ENCODE peak calls at places on chromosomes 4 and X, in six cellular contexts. X is mammary epithelial cell, O is mucosa of descending colon, D is psoas muscle, Z is GM23248, M is body of pancreas. A is an unnamed sample.

GRCh38 chrX:126030021-126030420 is 136.1 kb downstream of the DCAF12L2 start:
- DNase-seq in X (no peak), O (no peak), D (no peak), Z (no peak), M (no peak), A (no peak)

GRCh38 chrX:155094468-155095061 is 23.3 kb downstream of the BRCC3 start:
- DNase-seq in X (peak; percentile 24), O (peak; percentile 12), D (no peak), Z (peak; percentile 49), M (peak; percentile 25), A (no peak)

GRCh38 chr4:1192091-1192492 is 19.7 kb upstream of the SPON2 start:
- DNase-seq in X (peak; percentile 86), O (peak; percentile 84), D (peak; percentile 91), Z (peak; percentile 97), M (peak; percentile 95), A (peak; percentile 89)

GRCh38 chr4:181677203-181677602 is 566.0 kb upstream of the TENM3 start:
- DNase-seq in X (no peak), O (no peak), D (no peak), Z (no peak), M (no peak), A (no peak)

GRCh38 chr4:6761540-6762243 is 20.8 kb upstream of the KIAA0232 start:
- DNase-seq in X (no peak), O (no peak), D (no peak), Z (peak; percentile 45), M (peak; percentile 55), A (no peak)

GRCh38 chr4:9962611-9963314 is 58.5 kb downstream of the SLC2A9 start:
- DNase-seq in X (peak; percentile 19), O (no peak), D (no peak), Z (no peak), M (no peak), A (no peak)

GRCh38 chrX:110847334-110847733 is 51.7 kb upstream of the CHRDL1 start:
- DNase-seq in X (peak; percentile 44), O (peak; percentile 41), D (no peak), Z (peak; percentile 55), M (peak; percentile 25), A (no peak)

GRCh38 chrX:18652636-18653035 is 19.3 kb downstream of the RS1 start:
- DNase-seq in X (no peak), O (no peak), D (no peak), Z (no peak), M (no peak), A (no peak)

GRCh38 chrX:118862086-118862485 is 38.5 kb downstream of the ZCCHC12 start:
- DNase-seq in X (no peak), O (no peak), D (no peak), Z (no peak), M (no peak), A (no peak)

GRCh38 chr4:158193171-158193749 is 17.0 kb upstream of the TMEM144 start:
- DNase-seq in X (no peak), O (peak; percentile 17), D (no peak), Z (peak; percentile 39), M (no peak), A (no peak)

GRCh38 chr4:1201851-1202525 is 29.6 kb upstream of the SPON2 start:
- DNase-seq in X (no peak), O (peak; percentile 67), D (peak; percentile 80), Z (peak; percentile 35), M (peak; percentile 77), A (no peak)

GRCh38 chr4:5708829-5709680 is 696 bp upstream of the EVC2 start:
- DNase-seq in X (no peak), O (peak; percentile 4), D (no peak), Z (no peak), M (no peak), A (no peak)

GRCh38 chrX:19514791-19515614 is at the start of gene MAP3K15:
- DNase-seq in X (no peak), O (peak; percentile 15), D (peak; percentile 52), Z (peak; percentile 35), M (peak; percentile 38), A (no peak)

GRCh38 chr4:171812377-171813194 is 618 bp upstream of the GALNTL6 start:
- DNase-seq in X (peak; percentile 0), O (no peak), D (no peak), Z (no peak), M (no peak), A (no peak)

GRCh38 chr4:76677571-76678326 is 220.2 kb downstream of the SOWAHB start:
- DNase-seq in X (no peak), O (no peak), D (no peak), Z (no peak), M (no peak), A (no peak)

GRCh38 chrX:57871463-57871862 is 38.8 kb downstream of the ZXDA start:
- DNase-seq in X (no peak), O (no peak), D (no peak), Z (no peak), M (no peak), A (no peak)

GRCh38 chr4:112348488-112349158 is 51.5 kb downstream of the ALPK1 start:
- DNase-seq in X (peak; percentile 76), O (peak; percentile 27), D (peak; percentile 90), Z (peak; percentile 87), M (no peak), A (peak; percentile 12)

GRCh38 chr4:114924311-114924710 is 189.1 kb downstream of the NDST4 start:
- DNase-seq in X (no peak), O (no peak), D (no peak), Z (no peak), M (no peak), A (no peak)

GRCh38 chr4:37666625-37667071 is 19.5 kb downstream of the RELL1 start:
- DNase-seq in X (peak; percentile 92), O (peak; percentile 50), D (peak; percentile 67), Z (peak; percentile 95), M (peak; percentile 43), A (peak; percentile 96)

GRCh38 chr4:187883049-187883448 is 112.5 kb upstream of the ZFP42 start:
- DNase-seq in X (no peak), O (no peak), D (no peak), Z (no peak), M (no peak), A (no peak)

GRCh38 chrX:110851780-110852179 is 56.2 kb upstream of the CHRDL1 start:
- DNase-seq in X (peak; percentile 54), O (peak; percentile 4), D (peak; percentile 37), Z (peak; percentile 66), M (peak; percentile 43), A (no peak)

GRCh38 chr4:86453044-86453501 is 93.2 kb upstream of the MAPK10 start:
- DNase-seq in X (no peak), O (peak; percentile 24), D (no peak), Z (no peak), M (peak; percentile 45), A (no peak)

GRCh38 chrX:148940411-148940996 is 440.1 kb downstream of the AFF2 start:
- DNase-seq in X (no peak), O (no peak), D (no peak), Z (no peak), M (no peak), A (no peak)

GRCh38 chr4:124278477-124278876 is 434.1 kb downstream of the ANKRD50 start:
- DNase-seq in X (peak; percentile 67), O (no peak), D (no peak), Z (peak; percentile 20), M (no peak), A (no peak)

GRCh38 chrX:97310373-97310772 is 426.7 kb downstream of the RPA4 start:
- DNase-seq in X (peak; percentile 18), O (no peak), D (no peak), Z (no peak), M (no peak), A (peak; percentile 21)

GRCh38 chr4:10524196-10524833 is 67.1 kb upstream of the ZNF518B start:
- DNase-seq in X (peak; percentile 58), O (no peak), D (no peak), Z (no peak), M (no peak), A (no peak)

GRCh38 chr4:87659247-87659931 is 9.3 kb downstream of the DMP1 start:
- DNase-seq in X (peak; percentile 61), O (no peak), D (no peak), Z (peak; percentile 12), M (no peak), A (peak; percentile 38)

GRCh38 chr4:39910064-39910463 is 67.6 kb downstream of the PDS5A start:
- DNase-seq in X (no peak), O (no peak), D (no peak), Z (no peak), M (no peak), A (no peak)

GRCh38 chr4:39908284-39908683 is 69.4 kb downstream of the PDS5A start:
- DNase-seq in X (no peak), O (no peak), D (no peak), Z (peak; percentile 7), M (no peak), A (no peak)

GRCh38 chr4:39913466-39913865 is 64.2 kb downstream of the PDS5A start:
- DNase-seq in X (no peak), O (no peak), D (no peak), Z (no peak), M (no peak), A (no peak)
- H3K36me3 ChIP-seq in X (peaks cover 28% of the 10 kb centered on the region), O (no peaks in the 10 kb centered on the region), D (peaks cover 3% of the 10 kb centered on the region), Z (peaks cover 46% of the 10 kb centered on the region), M (peaks cover 13% of the 10 kb centered on the region), A (no peaks in the 10 kb centered on the region)

GRCh38 chr4:153497988-153498967 is 32.1 kb downstream of the TMEM131L start:
- DNase-seq in X (no peak), O (no peak), D (no peak), Z (peak; percentile 75), M (no peak), A (no peak)

GRCh38 chr4:153506972-153507678 is 41.0 kb downstream of the TMEM131L start:
- DNase-seq in X (no peak), O (no peak), D (no peak), Z (no peak), M (no peak), A (no peak)

GRCh38 chr4:153499005-153499404 is 32.8 kb downstream of the TMEM131L start:
- DNase-seq in X (no peak), O (no peak), D (no peak), Z (no peak), M (no peak), A (no peak)

GRCh38 chr4:153501578-153501977 is 35.4 kb downstream of the TMEM131L start:
- DNase-seq in X (no peak), O (no peak), D (no peak), Z (no peak), M (no peak), A (no peak)

DNA sequence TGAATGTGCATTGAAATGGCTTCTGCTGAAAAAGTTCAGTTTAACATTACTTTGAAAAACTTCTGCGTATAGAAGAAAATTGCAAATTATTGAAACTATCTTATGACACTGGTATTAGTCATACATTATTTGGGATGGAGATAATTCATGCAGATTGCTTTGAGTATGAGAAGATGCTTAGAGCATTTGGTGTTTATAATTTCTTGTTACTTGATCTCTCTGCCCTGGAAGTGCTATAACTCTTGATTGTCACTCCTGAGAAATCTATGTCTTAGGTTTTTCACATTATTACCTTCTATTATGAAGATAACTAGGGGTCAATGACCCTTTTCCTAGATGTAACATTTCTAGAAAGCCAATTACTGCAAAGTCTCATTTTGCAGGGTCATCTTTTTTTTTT is 36.4 kb downstream of the TMEM131L start:
- DNase-seq in X (no peak), O (no peak), D (no peak), Z (peak; percentile 54), M (no peak), A (no peak)
- H3K36me3 ChIP-seq in X (no peaks in the 10 kb centered on the region), O (no peaks in the 10 kb centered on the region), D (no peaks in the 10 kb centered on the region), Z (no peaks in the 10 kb centered on the region), M (no peaks in the 10 kb centered on the region), A (no peaks in the 10 kb centered on the region)

GRCh38 chrX:72208126-72208525 is 26.6 kb downstream of the PIN4 start:
- DNase-seq in X (no peak), O (no peak), D (no peak), Z (peak; percentile 56), M (no peak), A (no peak)
- H3K36me3 ChIP-seq in X (no peaks in the 10 kb centered on the region), O (no peaks in the 10 kb centered on the region), D (no peaks in the 10 kb centered on the region), Z (no peaks in the 10 kb centered on the region), M (no peaks in the 10 kb centered on the region), A (no peaks in the 10 kb centered on the region)

GRCh38 chr4:147628415-147628814 is 11.2 kb downstream of the TMEM184C start:
- DNase-seq in X (no peak), O (no peak), D (no peak), Z (no peak), M (no peak), A (no peak)
- H3K36me3 ChIP-seq in X (peaks cover 32% of the 10 kb centered on the region), O (peaks cover 9% of the 10 kb centered on the region), D (peaks cover 15% of the 10 kb centered on the region), Z (peaks cover 50% of the 10 kb centered on the region), M (peaks cover 8% of the 10 kb centered on the region), A (no peaks in the 10 kb centered on the region)